ENCODE peak calls at places on chromosomes 12 and 14, in ten cellular contexts. O is adipocyte; U is iPS DF 6.9; I is IMR-90; N is bronchial epithelial cell; V is right cardiac atrium; G is cardiac muscle cell; Y is kidney; W is CD8-positive, alpha-beta memory T cell; E is BJ. F is an unnamed sample.

GRCh38 chr12:91620949-91621348 is 438.3 kb upstream of the DCN start:
- DNase-seq in W (no peak), V (peak), U (no peak), O (no peak), Y (no peak), I (peak), N (no peak), E (no peak), G (peak), F (no peak)

GRCh38 chr12:26239508-26240328 is 44.3 kb downstream of the SSPN start:
- DNase-seq in N (peak), W (no peak), V (peak), I (peak), U (no peak), G (peak), O (peak), Y (peak), E (peak), F (peak)

GRCh38 chr12:64323006-64323405 is 67.6 kb downstream of the C12orf56 start:
- DNase-seq in Y (no peak), O (no peak), V (no peak), N (no peak), G (no peak), I (no peak), W (no peak), U (no peak), E (no peak), F (no peak)

GRCh38 chr14:76759589-76759988 is 1.7 kb upstream of the VASH1 start:
- DNase-seq in I (no peak), U (no peak), E (no peak), N (no peak), V (no peak), O (no peak), W (no peak), G (no peak), Y (peak), F (no peak)

GRCh38 chr12:121132601-121133481 is at the start of gene P2RX7:
- DNase-seq in Y (peak), U (no peak), W (peak), V (peak), N (peak), G (peak), O (peak), I (peak), E (peak), F (peak)

GRCh38 chr12:49917788-49918173 is 14.1 kb upstream of the FAIM2 start:
- DNase-seq in U (no peak), W (no peak), O (no peak), G (no peak), E (no peak), V (no peak), N (no peak), Y (peak), I (no peak), F (no peak)

GRCh38 chr12:48602192-48602989 is 32.5 kb upstream of the LALBA start:
- DNase-seq in W (no peak), U (no peak), Y (no peak), I (no peak), N (peak), E (no peak), V (no peak), O (no peak), G (no peak), F (no peak)

GRCh38 chr12:119746169-119746568 is 78.2 kb downstream of the PRKAB1 start:
- DNase-seq in I (no peak), N (no peak), V (no peak), E (no peak), W (no peak), O (no peak), U (no peak), Y (no peak), G (no peak), F (no peak)

GRCh38 chr12:3055712-3056467 is 21.3 kb upstream of the TSPAN9 start:
- DNase-seq in V (no peak), G (peak), U (no peak), W (no peak), I (no peak), N (no peak), E (no peak), O (no peak), Y (no peak), F (no peak)

GRCh38 chr14:26595922-26596721 is 1.7 kb downstream of the NOVA1 start:
- DNase-seq in N (no peak), G (peak), E (no peak), Y (no peak), W (no peak), I (no peak), V (no peak), U (no peak), O (peak), F (no peak)

GRCh38 chr14:54549862-54550261 is 17.1 kb upstream of the SAMD4A start:
- DNase-seq in G (peak), I (peak), Y (no peak), W (no peak), V (no peak), E (no peak), O (peak), U (no peak), N (no peak), F (no peak)

GRCh38 chr12:106049546-106049945 is 89.2 kb downstream of the NUAK1 start:
- DNase-seq in N (no peak), E (no peak), I (no peak), V (no peak), W (no peak), U (no peak), Y (no peak), G (no peak), O (no peak), F (no peak)

GRCh38 chr14:51067306-51067705 is 27.6 kb downstream of the TRIM9 start:
- DNase-seq in W (no peak), I (no peak), U (no peak), N (no peak), E (no peak), Y (no peak), V (no peak), O (no peak), G (no peak), F (no peak)

GRCh38 chr12:75951399-75952228 is 80.0 kb downstream of the PHLDA1 start:
- DNase-seq in E (no peak), V (no peak), Y (no peak), N (no peak), W (no peak), O (no peak), U (no peak), I (no peak), G (no peak), F (no peak)

GRCh38 chr14:61553730-61554641 is 141.3 kb upstream of the HIF1A start:
- DNase-seq in V (no peak), O (peak), W (no peak), G (peak), U (no peak), E (peak), N (peak), I (peak), Y (no peak), F (peak)

GRCh38 chr14:33859306-33859705 is 91.6 kb downstream of the EGLN3 start:
- DNase-seq in U (no peak), N (peak), I (no peak), E (no peak), W (no peak), O (no peak), V (no peak), G (no peak), Y (no peak), F (no peak)

GRCh38 chr12:51505363-51505762 is 80.7 kb downstream of the SLC4A8 start:
- DNase-seq in Y (no peak), G (no peak), O (no peak), I (peak), W (no peak), V (no peak), U (no peak), E (no peak), N (no peak), F (no peak)

GRCh38 chr14:101582294-101582693 is 21.0 kb downstream of the DIO3 start:
- DNase-seq in E (no peak), V (peak), I (no peak), N (no peak), Y (peak), G (no peak), O (no peak), U (no peak), W (no peak), F (no peak)

GRCh38 chr12:78191611-78192010 is 360.9 kb downstream of the NAV3 start:
- DNase-seq in N (no peak), E (peak), Y (no peak), W (no peak), V (no peak), O (peak), U (no peak), I (peak), G (no peak), F (no peak)

GRCh38 chr12:31732926-31733548 is 4.2 kb upstream of the AMN1 start:
- DNase-seq in E (peak), U (no peak), V (no peak), I (peak), G (peak), W (no peak), O (peak), N (peak), Y (no peak), F (peak)

GRCh38 chr12:129049917-129050316 is 196.6 kb downstream of the GLT1D1 start:
- DNase-seq in E (no peak), G (no peak), N (no peak), U (no peak), Y (no peak), O (peak), I (no peak), V (no peak), W (no peak), F (no peak)

GRCh38 chr12:121787063-121787774 is 6.3 kb downstream of the RHOF start:
- DNase-seq in W (peak), E (no peak), Y (peak), O (no peak), G (no peak), I (no peak), N (no peak), U (no peak), V (peak), F (no peak)

GRCh38 chr14:58455593-58456265 is 28.2 kb downstream of the KIAA0586 start:
- DNase-seq in W (no peak), I (peak), E (no peak), V (no peak), U (no peak), G (no peak), N (peak), O (peak), Y (no peak), F (no peak)

GRCh38 chr12:120367252-120367923 is 1.6 kb downstream of the MSI1 start:
- DNase-seq in Y (no peak), I (no peak), W (no peak), U (no peak), V (no peak), G (no peak), N (no peak), E (no peak), O (peak), F (no peak)

GRCh38 chr14:50830044-50830931 is 674 bp downstream of the NIN start:
- DNase-seq in V (peak), G (peak), Y (peak), E (no peak), N (peak), W (peak), U (no peak), O (peak), I (peak), F (peak)

GRCh38 chr14:97367278-97367677 is 570.1 kb downstream of the VRK1 start:
- DNase-seq in U (no peak), W (no peak), Y (no peak), G (no peak), O (no peak), V (no peak), N (no peak), E (no peak), I (no peak), F (no peak)

GRCh38 chr14:99191663-99192621 is 80.1 kb downstream of the BCL11B start:
- DNase-seq in V (peak), U (no peak), I (peak), N (peak), O (peak), Y (peak), G (peak), W (peak), E (peak), F (peak)

GRCh38 chr12:127422935-127423585 is 843.9 kb upstream of the TMEM132C start:
- DNase-seq in V (no peak), O (no peak), G (no peak), U (no peak), N (no peak), E (no peak), Y (no peak), I (no peak), W (no peak), F (no peak)

GRCh38 chr14:49617846-49618519 is 2.4 kb downstream of the RPL36AL start:
- DNase-seq in O (no peak), E (no peak), G (no peak), U (no peak), V (no peak), I (no peak), Y (no peak), N (no peak), W (no peak), F (no peak)
- H3K4me3 ChIP-seq in O (no peak), E (no peak), G (no peak), U (no peak), V (no peak), I (no peak), Y (no peak), N (no peak), W (no peak), F (peak)

GRCh38 chr14:88004637-88005036 is 298 bp upstream of the GPR65 start:
- DNase-seq in V (no peak), Y (no peak), G (no peak), U (no peak), W (no peak), E (no peak), O (no peak), I (no peak), N (no peak), F (no peak)

GRCh38 chr14:88005978-88006851 is 1.3 kb downstream of the GPR65 start:
- DNase-seq in W (peak), Y (no peak), U (no peak), E (no peak), V (no peak), N (no peak), I (no peak), G (no peak), O (no peak), F (no peak)

GRCh38 chr14:88002421-88002820 is 2.5 kb upstream of the GPR65 start:
- DNase-seq in Y (no peak), O (no peak), V (no peak), E (no peak), N (no peak), W (no peak), G (no peak), I (no peak), U (no peak), F (no peak)

GRCh38 chr14:88007608-88008007 is 2.7 kb downstream of the GPR65 start:
- DNase-seq in E (no peak), V (no peak), G (no peak), Y (no peak), W (no peak), O (no peak), U (no peak), N (no peak), I (no peak), F (no peak)

DNA sequence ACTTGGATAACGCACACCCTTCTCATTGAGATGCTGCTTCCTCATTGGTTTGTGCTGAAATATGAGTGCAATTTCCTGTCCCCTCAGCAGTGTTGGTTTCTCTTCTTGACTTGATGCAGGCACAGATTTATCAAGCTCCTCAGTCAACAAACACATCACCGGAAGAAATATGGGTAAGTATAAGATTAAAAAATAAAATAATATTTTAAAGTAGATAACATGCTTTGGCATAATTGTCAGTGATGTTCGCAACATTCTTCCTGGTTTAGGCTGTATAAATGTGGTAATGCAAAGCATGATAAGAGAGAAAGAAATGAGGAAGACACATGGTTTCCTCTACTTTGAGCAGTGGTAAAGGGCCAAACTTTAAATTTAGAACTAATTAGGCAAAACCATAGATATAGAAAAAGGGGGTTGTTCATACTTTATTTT is at the start of gene GPR65:
- DNase-seq in E (no peak), N (no peak), W (peak), V (no peak), O (no peak), G (peak), U (no peak), I (no peak), Y (no peak), F (no peak)
- H3K4me3 ChIP-seq in E (no peak), N (no peak), W (peak), V (peak), O (no peak), G (no peak), U (no peak), I (no peak), Y (peak), F (no peak)

DNA sequence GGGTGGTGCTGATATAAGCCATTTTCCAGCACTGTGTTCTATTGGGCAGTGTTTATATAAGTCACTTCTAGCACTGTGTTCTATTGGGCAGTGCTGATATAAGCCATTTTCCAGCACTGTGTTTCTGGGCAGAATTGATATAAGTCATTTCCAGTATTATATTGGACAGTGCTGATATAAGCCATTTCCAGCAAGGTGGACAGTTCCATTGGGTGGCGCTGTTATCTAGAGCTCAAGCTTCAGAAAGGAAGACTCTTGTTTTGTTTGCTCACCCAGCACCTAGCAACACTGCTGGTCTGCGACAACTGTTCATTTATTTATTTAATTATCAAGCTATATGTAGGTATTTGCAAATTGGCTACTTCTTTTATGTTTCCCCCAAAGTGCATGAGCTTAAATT is 690.3 kb downstream of the AACS start:
- DNase-seq in G (no peak), W (no peak), I (no peak), U (no peak), O (no peak), N (no peak), E (no peak), V (no peak), Y (no peak), F (no peak)
- H3K4me3 ChIP-seq in G (no peak), W (no peak), I (no peak), U (no peak), O (no peak), N (no peak), E (no peak), V (no peak), Y (no peak), F (no peak)

DNA sequence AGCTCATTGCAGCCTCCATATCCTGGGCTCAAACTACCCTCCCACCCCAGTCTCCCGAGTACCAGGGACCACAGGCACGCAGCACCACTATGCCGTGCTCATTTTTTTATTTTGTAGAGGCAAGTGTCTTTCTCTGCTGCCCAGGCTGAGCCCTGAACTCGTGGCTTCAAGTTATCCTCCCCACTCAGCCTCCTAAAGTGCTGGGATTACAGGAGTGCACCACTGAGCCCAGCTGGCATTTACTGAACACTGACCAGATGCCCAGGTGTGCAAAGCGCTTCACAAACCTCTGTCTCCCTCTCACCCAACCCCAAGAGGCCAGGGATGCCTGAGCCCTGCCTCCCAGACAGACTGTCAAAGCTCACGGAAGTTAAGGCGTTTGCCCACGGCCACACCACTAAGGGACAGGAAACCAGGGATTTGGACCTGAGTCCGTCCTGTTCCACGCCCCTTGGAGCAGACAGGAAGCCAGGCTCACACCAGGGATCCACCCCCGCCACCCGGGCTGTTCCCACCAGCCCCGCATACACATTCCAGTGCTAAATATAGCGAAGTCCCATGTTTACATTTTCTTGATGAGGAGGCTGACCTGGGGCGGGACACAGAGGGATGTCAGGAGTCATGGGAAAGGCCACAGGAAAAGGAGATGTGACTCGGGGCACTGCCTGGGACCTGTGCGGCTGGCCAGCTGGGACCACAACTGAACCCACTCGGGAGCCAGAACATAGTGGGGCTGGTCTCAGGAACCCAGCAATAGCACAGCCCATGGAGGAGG is 51.2 kb downstream of the TESC start:
- DNase-seq in U (no peak), O (peak), E (no peak), I (peak), W (no peak), N (no peak), G (peak), V (peak), Y (no peak), F (peak)
- H3K4me3 ChIP-seq in U (no peak), O (no peak), E (no peak), I (no peak), W (no peak), N (no peak), G (no peak), V (no peak), Y (no peak), F (no peak)

DNA sequence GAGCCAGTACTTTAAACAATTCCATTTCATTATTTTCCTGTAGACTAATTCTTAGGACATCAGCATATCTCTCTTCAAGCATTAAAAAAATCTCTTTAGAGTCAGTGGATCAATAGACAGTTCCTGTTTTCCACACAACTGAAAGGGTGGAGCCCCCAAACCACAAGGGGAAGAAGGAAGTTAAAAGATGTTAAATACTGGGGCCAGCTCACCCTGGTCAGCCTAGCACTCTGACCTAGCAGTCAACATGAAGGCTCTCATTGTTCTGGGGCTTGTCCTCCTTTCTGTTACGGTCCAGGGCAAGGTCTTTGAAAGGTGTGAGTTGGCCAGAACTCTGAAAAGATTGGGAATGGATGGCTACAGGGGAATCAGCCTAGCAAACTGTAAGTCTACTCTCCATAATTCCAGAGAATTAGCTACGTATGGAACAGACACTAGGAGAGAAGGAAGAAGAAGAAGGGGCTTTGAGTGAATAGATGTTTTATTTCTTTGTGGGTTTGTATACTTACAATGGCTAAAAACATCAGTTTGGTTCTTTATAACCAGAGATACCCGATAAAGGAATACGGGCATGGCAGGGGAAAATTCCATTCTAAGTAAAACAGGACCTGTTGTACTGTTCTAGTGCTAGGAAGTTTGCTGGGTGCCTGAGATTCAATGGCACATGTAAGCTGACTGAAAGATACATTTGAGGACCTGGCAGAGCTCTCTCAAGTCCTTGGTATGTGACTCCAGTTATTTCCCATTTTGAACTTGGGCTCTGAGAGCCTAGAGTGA is at the start of gene LYZ:
- DNase-seq in G (no peak), U (no peak), I (no peak), V (no peak), Y (no peak), W (no peak), O (no peak), N (no peak), E (no peak), F (no peak)
- H3K4me3 ChIP-seq in G (no peak), U (no peak), I (no peak), V (no peak), Y (no peak), W (no peak), O (no peak), N (no peak), E (no peak), F (no peak)

DNA sequence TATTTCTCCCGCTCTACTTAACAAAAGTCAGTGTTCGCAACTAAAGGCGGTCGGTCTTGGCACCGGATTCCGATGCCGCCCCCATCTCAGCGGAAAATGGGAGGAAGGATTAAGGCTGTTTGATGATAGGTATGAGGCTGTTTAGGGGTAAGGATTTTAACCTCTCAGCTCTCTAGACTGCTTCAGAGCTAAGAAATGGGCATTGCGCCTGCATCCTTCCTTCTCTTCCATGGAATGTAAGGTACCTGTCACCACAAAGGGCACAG is 1.4 kb downstream of the COCH start:
- DNase-seq in G (no peak), I (no peak), N (no peak), V (no peak), U (no peak), E (no peak), O (no peak), W (no peak), Y (no peak), F (no peak)
- H3K4me3 ChIP-seq in G (no peak), I (no peak), N (no peak), V (no peak), U (no peak), E (no peak), O (no peak), W (no peak), Y (peak), F (no peak)